ENCODE peak calls at places on chromosome 16, in six cellular contexts. One of them, this sample, is unnamed.
A peak's percentile ranks its signal among the peaks of the same experiment; 100 is the strongest.

GRCh38 chr16:3578121-3578520 is 918 bp upstream of the NLRC3 start:
- DNase-seq in frontal cortex: no peak
- DNase-seq in fibroblast of mammary gland: no peak
- DNase-seq in GM23248: no peak
- DNase-seq in stimulated activated CD4-positive, alpha-beta T cell treated with anti-CD3 and anti-CD28 coated beads, Interleukin-15, amount 100 ng/mL, for 24 hours: peak; percentile 51
- DNase-seq in nucleus accumbens: no peak
- DNase-seq in this sample: no peak

GRCh38 chr16:8936421-8936820 is 27.3 kb downstream of the USP7 start:
- DNase-seq in nucleus accumbens: no peak
- DNase-seq in stimulated activated CD4-positive, alpha-beta T cell treated with anti-CD3 and anti-CD28 coated beads, Interleukin-15, amount 100 ng/mL, for 24 hours: peak; percentile 90
- DNase-seq in fibroblast of mammary gland: peak; percentile 54
- DNase-seq in GM23248: peak; percentile 75
- DNase-seq in frontal cortex: no peak
- DNase-seq in this sample: peak; percentile 57

GRCh38 chr16:16780588-16780987 is 401.6 kb downstream of the NPIPA7 start:
- DNase-seq in frontal cortex: no peak
- DNase-seq in fibroblast of mammary gland: no peak
- DNase-seq in GM23248: no peak
- DNase-seq in stimulated activated CD4-positive, alpha-beta T cell treated with anti-CD3 and anti-CD28 coated beads, Interleukin-15, amount 100 ng/mL, for 24 hours: no peak
- DNase-seq in nucleus accumbens: no peak
- DNase-seq in this sample: no peak

GRCh38 chr16:86016201-86016965 is 117.4 kb downstream of the IRF8 start:
- DNase-seq in frontal cortex: peak; percentile 77
- DNase-seq in stimulated activated CD4-positive, alpha-beta T cell treated with anti-CD3 and anti-CD28 coated beads, Interleukin-15, amount 100 ng/mL, for 24 hours: peak; percentile 54
- DNase-seq in nucleus accumbens: peak; percentile 20
- DNase-seq in GM23248: peak; percentile 70
- DNase-seq in fibroblast of mammary gland: peak; percentile 65
- DNase-seq in this sample: peak; percentile 79

GRCh38 chr16:73161977-73162376 is 114.0 kb upstream of the ZFHX3 start:
- DNase-seq in fibroblast of mammary gland: no peak
- DNase-seq in stimulated activated CD4-positive, alpha-beta T cell treated with anti-CD3 and anti-CD28 coated beads, Interleukin-15, amount 100 ng/mL, for 24 hours: no peak
- DNase-seq in frontal cortex: no peak
- DNase-seq in nucleus accumbens: no peak
- DNase-seq in GM23248: no peak
- DNase-seq in this sample: no peak

GRCh38 chr16:31480851-31481250 is 2.1 kb upstream of the SLC5A2 start:
- DNase-seq in nucleus accumbens: no peak
- DNase-seq in fibroblast of mammary gland: no peak
- DNase-seq in stimulated activated CD4-positive, alpha-beta T cell treated with anti-CD3 and anti-CD28 coated beads, Interleukin-15, amount 100 ng/mL, for 24 hours: no peak
- DNase-seq in frontal cortex: no peak
- DNase-seq in GM23248: no peak
- DNase-seq in this sample: peak; percentile 60

GRCh38 chr16:57623251-57624043 is 5.0 kb upstream of the ADGRG1 start:
- DNase-seq in fibroblast of mammary gland: peak; percentile 54
- DNase-seq in frontal cortex: peak; percentile 61
- DNase-seq in nucleus accumbens: peak; percentile 86
- DNase-seq in stimulated activated CD4-positive, alpha-beta T cell treated with anti-CD3 and anti-CD28 coated beads, Interleukin-15, amount 100 ng/mL, for 24 hours: no peak
- DNase-seq in GM23248: peak; percentile 60
- DNase-seq in this sample: no peak

GRCh38 chr16:17305694-17306093 is 165.1 kb downstream of the XYLT1 start:
- DNase-seq in stimulated activated CD4-positive, alpha-beta T cell treated with anti-CD3 and anti-CD28 coated beads, Interleukin-15, amount 100 ng/mL, for 24 hours: peak; percentile 63
- DNase-seq in GM23248: no peak
- DNase-seq in fibroblast of mammary gland: no peak
- DNase-seq in frontal cortex: no peak
- DNase-seq in nucleus accumbens: no peak
- DNase-seq in this sample: no peak

This sample was measured in dermis blood vessel endothelial cell.